ENCODE peak calls at places on chromosomes 12 and 14, in five cellular contexts. U is brain microvascular endothelial cell, T is A549, I is NCI-H1105, O is left ventricle myocardium inferior. B is an unnamed sample.

GRCh38 chr12:75863475-75863874 is 168.1 kb downstream of the PHLDA1 start:
- DNase-seq in U (no peak), T (peak; percentile 19), I (no peak), O (no peak), B (no peak)

GRCh38 chr14:71400821-71401447 is 493.7 kb downstream of the PCNX1 start:
- DNase-seq in T (no peak), O (no peak), U (peak; percentile 25), I (no peak), B (no peak)

GRCh38 chr14:92577321-92577742 is 63.8 kb downstream of the RIN3 start:
- DNase-seq in T (no peak), U (no peak), O (no peak), I (no peak), B (no peak)

GRCh38 chr14:68874746-68875155 is 81.9 kb upstream of the ZFP36L1 start:
- DNase-seq in O (no peak), U (no peak), T (no peak), I (no peak), B (no peak)

GRCh38 chr14:69547701-69548348 is 26.8 kb downstream of the CCDC177 start:
- DNase-seq in I (no peak), T (no peak), O (no peak), U (peak; percentile 14), B (no peak)

GRCh38 chr12:104280111-104280510 is 23.4 kb upstream of the EID3 start:
- DNase-seq in U (no peak), O (no peak), I (no peak), T (peak; percentile 36), B (peak; percentile 19)

GRCh38 chr12:21183721-21184275 is 52.8 kb downstream of the SLCO1B1 start:
- DNase-seq in I (no peak), U (no peak), O (no peak), T (no peak), B (no peak)

GRCh38 chr14:76227450-76228050 is 75.8 kb downstream of the GPATCH2L start:
- DNase-seq in U (peak; percentile 53), I (no peak), T (no peak), O (no peak), B (no peak)

GRCh38 chr12:39429809-39430208 is 13.1 kb downstream of the KIF21A start:
- DNase-seq in U (no peak), O (no peak), I (no peak), T (no peak), B (no peak)

GRCh38 chr14:63962896-63963295 is 110.1 kb downstream of the SYNE2 start:
- DNase-seq in T (no peak), I (no peak), O (no peak), U (no peak), B (no peak)

GRCh38 chr14:106268013-106268727 is 741.8 kb downstream of the TMEM121 start:
- DNase-seq in I (no peak), O (no peak), U (no peak), T (no peak), B (no peak)

GRCh38 chr12:40032433-40033259 is 73.2 kb downstream of the SLC2A13 start:
- DNase-seq in I (no peak), U (no peak), O (no peak), T (no peak), B (no peak)

GRCh38 chr12:119877639-119877948 is 474 bp upstream of the CIT start:
- DNase-seq in T (no peak), U (no peak), O (no peak), I (no peak), B (no peak)

GRCh38 chr14:34722723-34723545 is 8.5 kb upstream of the CFL2 start:
- DNase-seq in I (peak; percentile 18), O (no peak), U (peak; percentile 52), T (peak; percentile 84), B (peak; percentile 64)

GRCh38 chr14:106875503-106875902 is 1349.1 kb downstream of the TMEM121 start:
- DNase-seq in T (no peak), O (peak; percentile 26), I (no peak), U (no peak), B (no peak)

GRCh38 chr12:30197392-30198047 is 413.8 kb upstream of the TMTC1 start:
- DNase-seq in T (no peak), O (no peak), I (no peak), U (peak; percentile 73), B (no peak)

GRCh38 chr14:65277027-65277426 is 135.5 kb upstream of the FUT8 start:
- DNase-seq in I (no peak), O (no peak), T (no peak), U (no peak), B (no peak)